ENCODE peak calls at places on chromosomes 16 and 17, in ten cellular contexts. M is body of pancreas, F is heart left ventricle, A is IMR-90, N is uterus, X is A549, I is tibial nerve, Y is H1, Q is HCT116, J is breast epithelium. H is an unnamed sample.

GRCh38 chr17:20141201-20141999 is 132.2 kb downstream of the SPECC1 start:
- DNase-seq in M (no peak), F (no peak), A (no peak), N (no peak), X (no peak), I (no peak), Y (no peak), Q (no peak), J (no peak), H (no peak)

GRCh38 chr17:77794846-77795245 is 163.7 kb upstream of the TNRC6C start:
- DNase-seq in M (no peak), F (no peak), A (no peak), N (no peak), X (no peak), I (no peak), Y (no peak), Q (no peak), J (no peak), H (no peak)

GRCh38 chr17:44932096-44932495 is 15.5 kb downstream of the KIF18B start:
- DNase-seq in M (no peak), F (no peak), A (no peak), N (no peak), X (no peak), I (no peak), Y (no peak), Q (no peak), J (peak), H (no peak)

GRCh38 chr17:51461578-51462004 is 201.2 kb downstream of the UTP18 start:
- DNase-seq in M (peak), F (peak), A (peak), N (no peak), X (peak), I (peak), Y (peak), Q (peak), J (no peak), H (peak)

GRCh38 chr17:1650731-1651558 is 1.3 kb upstream of the RILP start:
- DNase-seq in M (no peak), F (no peak), A (no peak), N (no peak), X (no peak), I (no peak), Y (no peak), Q (no peak), J (no peak), H (no peak)

GRCh38 chr16:81204794-81205680 is 33.5 kb upstream of the BCO1 start:
- DNase-seq in M (peak), F (no peak), A (peak), N (no peak), X (peak), I (peak), Y (no peak), Q (peak), J (no peak), H (peak)

GRCh38 chr17:72134560-72135399 is 14.0 kb downstream of the SOX9 start:
- DNase-seq in M (no peak), F (no peak), A (peak), N (no peak), X (no peak), I (no peak), Y (no peak), Q (no peak), J (no peak), H (no peak)

GRCh38 chr17:2931901-2932300 is 131.5 kb downstream of the OR1D5 start:
- DNase-seq in M (no peak), F (no peak), A (no peak), N (no peak), X (no peak), I (no peak), Y (no peak), Q (no peak), J (no peak), H (no peak)

GRCh38 chr16:31087971-31088370 is 772 bp downstream of the PRSS53 start:
- DNase-seq in M (no peak), F (no peak), A (no peak), N (no peak), X (no peak), I (no peak), Y (no peak), Q (no peak), J (no peak), H (no peak)

GRCh38 chr16:90020838-90021382 is 1.7 kb upstream of the DBNDD1 start:
- DNase-seq in M (no peak), F (no peak), A (peak), N (no peak), X (no peak), I (no peak), Y (no peak), Q (no peak), J (no peak), H (no peak)

GRCh38 chr17:75457047-75457654 is 716 bp downstream of the TMEM94 start:
- DNase-seq in M (no peak), F (peak), A (peak), N (peak), X (no peak), I (no peak), Y (no peak), Q (no peak), J (no peak), H (no peak)

GRCh38 chr17:75456417-75457046 is at the start of gene TMEM94:
- DNase-seq in M (peak), F (peak), A (peak), N (peak), X (peak), I (peak), Y (peak), Q (peak), J (peak), H (peak)

GRCh38 chr17:75459246-75459589 is 2.8 kb downstream of the TMEM94 start:
- DNase-seq in M (no peak), F (no peak), A (no peak), N (no peak), X (no peak), I (no peak), Y (no peak), Q (no peak), J (no peak), H (no peak)

GRCh38 chr17:75454193-75454592 is 2.2 kb upstream of the TMEM94 start:
- DNase-seq in M (no peak), F (no peak), A (no peak), N (no peak), X (no peak), I (no peak), Y (no peak), Q (no peak), J (no peak), H (no peak)

GRCh38 chr17:75455896-75456416 is 479 bp upstream of the TMEM94 start:
- DNase-seq in M (no peak), F (no peak), A (no peak), N (no peak), X (no peak), I (no peak), Y (no peak), Q (no peak), J (no peak), H (no peak)
- TF ChIP-seq POLR2A in M (no peak), F (no peak), A (peak), N (no peak), X (no peak), I (no peak), Y (no peak), Q (peak), J (peak), H (no peak)

GRCh38 chr17:75012320-75013076 is at the start of gene MRPL58:
- DNase-seq in M (peak), F (peak), A (peak), N (peak), X (peak), I (peak), Y (peak), Q (peak), J (peak), H (peak)
- TF ChIP-seq POLR2A in M (peak), F (no peak), A (peak), N (no peak), X (peak), I (peak), Y (peak), Q (peak), J (no peak), H (peak)

GRCh38 chr17:47945529-47946508 is 4.4 kb downstream of the PNPO start:
- DNase-seq in M (peak), F (no peak), A (no peak), N (no peak), X (no peak), I (no peak), Y (no peak), Q (no peak), J (no peak), H (no peak)

GRCh38 chr17:47941246-47941997 is at the start of gene PNPO:
- DNase-seq in M (peak), F (peak), A (peak), N (peak), X (peak), I (peak), Y (peak), Q (peak), J (peak), H (peak)

GRCh38 chr17:47945080-47945479 is 3.7 kb downstream of the PNPO start:
- DNase-seq in M (no peak), F (no peak), A (no peak), N (peak), X (no peak), I (no peak), Y (no peak), Q (no peak), J (no peak), H (no peak)

GRCh38 chr17:47941998-47942490 is 673 bp downstream of the PNPO start:
- DNase-seq in M (no peak), F (no peak), A (no peak), N (no peak), X (no peak), I (no peak), Y (no peak), Q (no peak), J (no peak), H (no peak)

GRCh38 chr17:47942568-47942967 is 1.2 kb downstream of the PNPO start:
- DNase-seq in M (no peak), F (no peak), A (no peak), N (no peak), X (no peak), I (no peak), Y (no peak), Q (no peak), J (no peak), H (no peak)
- TF ChIP-seq POLR2A in M (no peak), F (no peak), A (no peak), N (no peak), X (no peak), I (no peak), Y (no peak), Q (no peak), J (no peak), H (no peak)

DNA sequence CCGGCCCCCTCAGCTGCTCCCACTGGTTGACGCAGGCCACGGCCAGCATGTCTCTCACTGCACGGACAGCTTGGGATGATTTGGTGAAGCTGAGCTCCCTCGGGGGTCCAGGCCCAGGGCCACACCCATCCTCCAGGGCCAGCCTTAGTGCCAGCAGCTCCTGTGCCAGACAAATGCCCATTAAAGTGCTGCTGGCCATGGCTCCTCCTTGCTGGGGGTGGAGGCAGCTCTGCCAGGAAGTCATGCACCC is 2.5 kb downstream of the TRIM47 start:
- DNase-seq in M (peak), F (no peak), A (no peak), N (no peak), X (no peak), I (no peak), Y (no peak), Q (no peak), J (peak), H (peak)
- TF ChIP-seq POLR2A in M (no peak), F (no peak), A (no peak), N (no peak), X (no peak), I (no peak), Y (no peak), Q (peak), J (no peak), H (no peak)